ENCODE peak calls at places on chromosomes 6 and 20, in four cellular contexts. M is GM12878, Z is H1, Y is K562. I is an unnamed sample.

GRCh38 chr6:41455410-41455809 is 90.8 kb upstream of the FOXP4 start:
- DNase-seq in Y (no peak), Z (no peak), M (no peak), I (no peak)

GRCh38 chr6:47162793-47163192 is 120.7 kb upstream of the ADGRF1 start:
- DNase-seq in Z (no peak), Y (no peak), M (peak), I (no peak)

GRCh38 chr6:5905431-5906339 is 101.0 kb downstream of the NRN1 start:
- DNase-seq in Y (no peak), Z (no peak), M (no peak), I (no peak)

GRCh38 chr6:159232106-159232645 is 63.0 kb downstream of the FNDC1 start:
- DNase-seq in Y (no peak), Z (no peak), M (no peak), I (no peak)

GRCh38 chr20:15703171-15703911 is 869.9 kb downstream of the KIF16B start:
- DNase-seq in Z (no peak), M (no peak), Y (no peak), I (no peak)

GRCh38 chr20:43844778-43845614 is 69.7 kb upstream of the TOX2 start:
- DNase-seq in Z (no peak), M (no peak), Y (no peak), I (peak)

GRCh38 chr6:35302604-35303218 is 5.1 kb downstream of the DEF6 start:
- DNase-seq in M (peak), Y (peak), Z (no peak), I (peak)

GRCh38 chr20:10984899-10985298 is 311.1 kb upstream of the JAG1 start:
- DNase-seq in Y (no peak), M (no peak), Z (no peak), I (no peak)

GRCh38 chr20:50701055-50701963 is 10.0 kb upstream of the RIPOR3 start:
- DNase-seq in Z (no peak), Y (no peak), M (no peak), I (no peak)

GRCh38 chr6:30154061-30154460 is 7.0 kb downstream of the TRIM10 start:
- DNase-seq in M (no peak), Z (no peak), Y (no peak), I (no peak)

GRCh38 chr6:158050955-158051354 is 69.3 kb downstream of the SYNJ2 start:
- DNase-seq in Y (no peak), Z (no peak), M (no peak), I (no peak)

GRCh38 chr6:104642871-104643270 is 216.8 kb downstream of the HACE1 start:
- DNase-seq in Z (no peak), M (no peak), Y (no peak), I (no peak)

GRCh38 chr6:127860723-127861122 is 40.1 kb downstream of the THEMIS start:
- DNase-seq in M (no peak), Y (no peak), Z (no peak), I (no peak)

GRCh38 chr6:56593801-56594318 is 48.8 kb downstream of the DST start:
- DNase-seq in M (peak), Y (no peak), Z (no peak), I (no peak)

GRCh38 chr6:129500958-129501381 is 209.0 kb downstream of the ARHGAP18 start:
- DNase-seq in Z (no peak), Y (peak), M (no peak), I (peak)

GRCh38 chr6:151656392-151656791 is 151.1 kb upstream of the ESR1 start:
- DNase-seq in Y (no peak), Z (no peak), M (no peak), I (no peak)

GRCh38 chr6:165574770-165575549 is 88.1 kb downstream of the PDE10A start:
- DNase-seq in M (no peak), Y (no peak), Z (no peak), I (peak)

GRCh38 chr20:41308290-41308691 is 9.2 kb downstream of the ZHX3 start:
- DNase-seq in Y (no peak), Z (no peak), M (no peak), I (no peak)

GRCh38 chr20:41304002-41304401 is 13.5 kb downstream of the ZHX3 start:
- DNase-seq in Y (no peak), Z (no peak), M (no peak), I (no peak)

GRCh38 chr20:41304413-41305079 is 13.0 kb downstream of the ZHX3 start:
- DNase-seq in M (no peak), Y (no peak), Z (no peak), I (no peak)

GRCh38 chr20:41307021-41307420 is 10.5 kb downstream of the ZHX3 start:
- DNase-seq in Y (no peak), Z (no peak), M (no peak), I (no peak)

GRCh38 chr20:41306061-41306727 is 11.3 kb downstream of the ZHX3 start:
- DNase-seq in Z (no peak), M (peak), Y (no peak), I (no peak)
- TF ChIP-seq SIN3A in Z (no peak), M (no peak), Y (no peak), I (no peak)

DNA sequence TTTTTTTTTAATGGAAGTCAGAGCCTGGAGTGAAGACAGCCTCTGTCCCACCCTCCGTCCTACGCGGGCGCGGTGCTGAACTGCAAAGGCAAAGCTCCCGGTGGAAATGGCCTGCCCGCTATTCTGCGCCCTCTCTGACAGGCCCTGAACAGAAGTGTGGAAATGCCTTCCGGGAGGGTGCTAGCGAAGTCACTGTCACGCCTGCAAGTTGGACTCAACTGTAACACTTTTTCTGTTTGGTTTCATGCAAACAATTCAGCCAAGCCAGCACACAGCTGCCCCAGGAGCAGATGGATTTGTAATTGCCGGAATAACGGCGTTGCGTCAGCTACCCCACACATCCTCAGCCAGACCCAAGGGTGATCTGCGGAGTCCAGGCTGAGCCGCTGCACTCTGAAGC is 107.6 kb downstream of the PSMB1 start:
- DNase-seq in Z (no peak), Y (no peak), M (no peak), I (no peak)
- TF ChIP-seq EGR1 in Z (no peak), Y (no peak), M (no peak), I (no peak)

GRCh38 chr20:20079102-20079784 is 26.9 kb downstream of the CFAP61 start:
- DNase-seq in M (no peak), Y (no peak), Z (no peak), I (no peak)
- TF ChIP-seq SIN3A in M (no peak), Y (no peak), Z (no peak), I (no peak)

GRCh38 chr6:125050663-125051318 is 88.6 kb downstream of the RNF217 start:
- DNase-seq in Z (no peak), Y (no peak), M (no peak), I (no peak)
- TF ChIP-seq EGR1 in Z (no peak), Y (no peak), M (no peak), I (no peak)

GRCh38 chr6:138161434-138162103 is at the start of gene ARFGEF3:
- DNase-seq in Z (no peak), Y (peak), M (no peak), I (no peak)
- TF ChIP-seq SIN3A in Z (no peak), Y (no peak), M (no peak), I (no peak)

DNA sequence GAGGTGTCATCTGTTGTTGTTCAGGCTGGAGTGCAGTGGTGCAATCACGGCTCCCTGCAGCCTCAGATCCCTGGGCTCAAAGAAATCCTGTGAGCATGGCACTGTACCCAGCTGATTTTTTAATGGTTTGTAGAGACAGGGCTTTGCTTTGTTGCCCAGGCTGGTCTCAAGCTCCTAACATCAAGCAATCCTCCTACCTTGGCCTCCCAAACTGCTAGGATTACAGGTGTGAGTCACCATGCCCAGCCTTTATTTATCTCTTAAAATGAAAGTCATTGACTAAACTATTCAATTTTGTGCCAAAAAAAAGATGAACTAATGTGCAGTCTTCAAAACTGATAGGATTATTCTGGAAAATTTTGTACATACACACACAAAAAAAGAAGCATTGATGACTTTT is 38.8 kb upstream of the UNC93A start:
- DNase-seq in Y (no peak), Z (no peak), M (no peak), I (no peak)
- TF ChIP-seq EGR1 in Y (no peak), Z (no peak), M (no peak), I (no peak)

DNA sequence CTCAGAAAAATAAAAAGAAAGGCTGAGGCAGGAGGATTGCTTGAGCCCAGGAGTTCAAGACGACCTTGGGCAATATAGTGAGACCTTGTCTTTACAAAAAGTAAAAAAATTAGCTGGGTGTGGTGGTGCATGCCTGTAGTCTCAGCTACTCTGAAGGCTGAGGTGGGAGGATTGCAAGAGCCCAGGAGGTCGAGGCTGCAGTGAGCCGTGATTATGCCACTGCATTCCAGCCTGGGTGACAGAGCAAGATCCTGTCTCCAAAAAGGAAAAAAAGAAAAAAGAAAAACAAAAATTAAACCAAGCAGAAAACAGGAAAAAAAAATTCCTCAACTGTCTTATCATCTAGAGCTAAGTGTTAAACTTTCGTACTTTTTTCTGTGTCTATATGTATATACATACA is 12.4 kb upstream of the SRSF3 start:
- DNase-seq in M (no peak), Y (no peak), Z (no peak), I (no peak)
- TF ChIP-seq SIN3A in M (no peak), Y (no peak), Z (no peak), I (no peak)